ENCODE peak calls at places on chromosomes 3 and 15, in eight cellular contexts. E is kidney, U is heart left ventricle, J is NT2/D1, Z is spleen, W is mesenchymal stem cell, B is IMR-90, C is lung. D is an unnamed sample.

GRCh38 chr3:10534066-10534465 is 28.7 kb upstream of the ATP2B2 start:
- DNase-seq in E (no peak), U (no peak), J (no peak), Z (no peak), W (no peak), B (no peak), C (no peak), D (no peak)

GRCh38 chr3:177345049-177345972 is 148.0 kb upstream of the TBL1XR1 start:
- DNase-seq in E (peak; percentile 94), U (peak; percentile 88), J (no peak), Z (peak; percentile 81), W (peak; percentile 96), B (peak; percentile 96), C (peak; percentile 85), D (no peak)

GRCh38 chr3:158958873-158959272 is 157.0 kb downstream of the MFSD1 start:
- DNase-seq in E (no peak), U (no peak), J (no peak), Z (no peak), W (no peak), B (no peak), C (no peak), D (no peak)

GRCh38 chr3:111936967-111937366 is 41.9 kb upstream of the ABHD10 start:
- DNase-seq in E (no peak), U (no peak), J (no peak), Z (no peak), W (peak; percentile 66), B (peak; percentile 50), C (no peak), D (no peak)

GRCh38 chr3:195774917-195775316 is 36.8 kb downstream of the MUC4 start:
- DNase-seq in E (peak; percentile 68), U (no peak), J (peak; percentile 54), Z (peak; percentile 49), W (no peak), B (no peak), C (peak; percentile 61), D (peak; percentile 27)

GRCh38 chr15:57914350-57915055 is 151.0 kb downstream of the ALDH1A2 start:
- DNase-seq in E (peak; percentile 83), U (no peak), J (no peak), Z (no peak), W (no peak), B (no peak), C (peak; percentile 43), D (no peak)

GRCh38 chr3:31896643-31897433 is 84.2 kb downstream of the OSBPL10 start:
- DNase-seq in E (no peak), U (no peak), J (peak; percentile 35), Z (no peak), W (no peak), B (no peak), C (no peak), D (no peak)

GRCh38 chr3:73661262-73661661 is 36.5 kb upstream of the PDZRN3 start:
- DNase-seq in E (no peak), U (no peak), J (no peak), Z (no peak), W (peak; percentile 18), B (peak; percentile 98), C (no peak), D (no peak)

GRCh38 chr15:79973445-79974180 is 2.6 kb upstream of the BCL2A1 start:
- DNase-seq in E (no peak), U (no peak), J (no peak), Z (peak; percentile 55), W (no peak), B (no peak), C (no peak), D (no peak)

GRCh38 chr15:68383161-68384074 is 48.5 kb downstream of the ITGA11 start:
- DNase-seq in E (no peak), U (no peak), J (peak; percentile 48), Z (no peak), W (peak; percentile 63), B (peak; percentile 31), C (no peak), D (peak; percentile 16)

GRCh38 chr3:189806171-189806951 is 175.2 kb downstream of the TP63 start:
- DNase-seq in E (no peak), U (no peak), J (peak; percentile 74), Z (no peak), W (peak; percentile 48), B (peak; percentile 6), C (no peak), D (no peak)

GRCh38 chr3:58497074-58497473 is 5.2 kb downstream of the KCTD6 start:
- DNase-seq in E (no peak), U (no peak), J (peak; percentile 68), Z (no peak), W (no peak), B (no peak), C (no peak), D (peak; percentile 16)

GRCh38 chr3:133891662-133892389 is 3.9 kb downstream of the RAB6B start:
- DNase-seq in E (peak; percentile 15), U (no peak), J (no peak), Z (peak; percentile 62), W (no peak), B (no peak), C (peak; percentile 20), D (no peak)

GRCh38 chr15:66609876-66610275 is 44.1 kb upstream of the LCTL start:
- DNase-seq in E (peak; percentile 52), U (no peak), J (no peak), Z (peak; percentile 39), W (no peak), B (no peak), C (no peak), D (no peak)

GRCh38 chr15:39255760-39256159 is 325.1 kb upstream of the THBS1 start:
- DNase-seq in E (no peak), U (no peak), J (no peak), Z (no peak), W (no peak), B (no peak), C (no peak), D (no peak)

GRCh38 chr3:187630421-187630820 is 39.8 kb downstream of the SST start:
- DNase-seq in E (no peak), U (no peak), J (no peak), Z (no peak), W (peak; percentile 31), B (no peak), C (no peak), D (no peak)

GRCh38 chr3:58184309-58184981 is 26.3 kb downstream of the DNASE1L3 start:
- DNase-seq in E (peak; percentile 26), U (no peak), J (no peak), Z (peak; percentile 32), W (no peak), B (no peak), C (no peak), D (no peak)

GRCh38 chr3:118984699-118985098 is 49.9 kb downstream of the IGSF11 start:
- DNase-seq in E (no peak), U (no peak), J (no peak), Z (no peak), W (no peak), B (no peak), C (no peak), D (no peak)

GRCh38 chr3:175260145-175260794 is 401.1 kb downstream of the NAALADL2 start:
- DNase-seq in E (no peak), U (no peak), J (no peak), Z (no peak), W (peak; percentile 19), B (peak; percentile 70), C (no peak), D (no peak)

GRCh38 chr15:94844188-94844532 is 612.8 kb downstream of the MCTP2 start:
- DNase-seq in E (no peak), U (no peak), J (no peak), Z (no peak), W (no peak), B (no peak), C (no peak), D (no peak)

GRCh38 chr3:63900459-63900858 is 11.7 kb downstream of the SCAANT1 start:
- DNase-seq in E (no peak), U (no peak), J (no peak), Z (no peak), W (no peak), B (no peak), C (no peak), D (no peak)

GRCh38 chr3:66418432-66419052 is 82.3 kb downstream of the LRIG1 start:
- DNase-seq in E (no peak), U (no peak), J (no peak), Z (no peak), W (peak; percentile 19), B (no peak), C (peak; percentile 82), D (no peak)

GRCh38 chr3:183265713-183266417 is 12.8 kb downstream of the B3GNT5 start:
- DNase-seq in E (no peak), U (no peak), J (no peak), Z (no peak), W (peak; percentile 73), B (peak; percentile 81), C (no peak), D (no peak)

DNA sequence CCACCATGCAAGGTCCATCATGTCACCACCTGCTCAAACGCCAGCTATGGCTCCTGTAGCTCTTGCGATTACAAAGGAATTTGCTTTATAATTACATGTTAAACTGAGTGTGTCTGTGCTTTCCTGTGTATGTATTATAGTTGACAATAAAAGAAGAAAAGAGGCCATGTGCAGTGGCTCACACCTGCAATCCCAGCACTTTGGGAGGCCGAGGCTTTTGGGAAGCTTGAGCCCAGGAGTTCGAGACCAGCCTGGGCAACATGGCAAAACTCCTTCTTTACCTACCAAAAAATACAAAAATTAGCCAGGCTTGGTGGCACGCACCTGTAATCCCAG is 27.0 kb downstream of the ATRIP start:
- DNase-seq in E (no peak), U (no peak), J (no peak), Z (no peak), W (no peak), B (no peak), C (no peak), D (no peak)
- H3K4me3 ChIP-seq in E (no peak overlapping the region), U (no peak overlapping the region), J (no peak overlapping the region), Z (no peak overlapping the region), W (no peak overlapping the region), B (no peak overlapping the region), C (no peak overlapping the region), D (no peak overlapping the region)

DNA sequence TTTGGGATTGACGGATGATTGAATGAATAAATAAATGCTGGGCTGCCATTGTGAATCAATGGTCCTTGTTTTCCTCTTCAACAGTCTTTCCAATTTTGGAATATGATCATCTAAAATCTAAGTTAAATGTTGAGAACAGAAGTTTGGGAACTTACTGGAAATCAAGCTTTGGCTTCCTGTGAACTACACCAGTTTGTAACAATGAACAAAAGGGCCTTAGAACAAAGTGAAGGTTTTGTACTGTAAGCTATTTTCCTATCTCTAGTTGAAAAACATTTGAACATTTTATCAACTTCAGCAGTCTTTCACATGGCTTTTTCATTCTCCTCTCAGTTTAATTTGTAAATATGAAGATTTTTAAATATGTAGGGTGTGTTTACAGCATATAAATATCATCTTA is 66.3 kb downstream of the RUBCN start:
- DNase-seq in E (no peak), U (no peak), J (no peak), Z (no peak), W (no peak), B (no peak), C (no peak), D (no peak)
- H3K4me1 ChIP-seq in E (no peaks in the 10 kb centered on the region), U (no peaks in the 10 kb centered on the region), J (no peaks in the 10 kb centered on the region), Z (no peaks in the 10 kb centered on the region), W (no peaks in the 10 kb centered on the region), B (no peaks in the 10 kb centered on the region), C (no peaks in the 10 kb centered on the region), D (no peaks in the 10 kb centered on the region)

GRCh38 chr3:48058089-48058488 is 41.9 kb upstream of the MAP4 start:
- DNase-seq in E (no peak), U (no peak), J (no peak), Z (no peak), W (no peak), B (no peak), C (no peak), D (no peak)
- H3K4me3 ChIP-seq in E (no peak overlapping the region), U (no peak overlapping the region), J (no peak overlapping the region), Z (no peak overlapping the region), W (no peak overlapping the region), B (no peak overlapping the region), C (no peak overlapping the region), D (no peak overlapping the region)

GRCh38 chr3:16336876-16337275 is 71.9 kb downstream of the OXNAD1 start:
- DNase-seq in E (no peak), U (no peak), J (no peak), Z (no peak), W (no peak), B (no peak), C (no peak), D (no peak)
- H3K4me1 ChIP-seq in E (no peaks in the 10 kb centered on the region), U (peaks cover 11% of the 10 kb centered on the region), J (no peaks in the 10 kb centered on the region), Z (peaks cover 19% of the 10 kb centered on the region), W (peaks cover 7% of the 10 kb centered on the region), B (peaks cover 8% of the 10 kb centered on the region), C (no peaks in the 10 kb centered on the region), D (no peaks in the 10 kb centered on the region)

D was measured in iPS DF 6.9.